ENCODE peak calls at places on chromosomes 13 and 19, in six cellular contexts. One of them, this sample, is unnamed.

GRCh38 chr19:23440207-23440606 is 44.9 kb upstream of the ZNF91 start:
- DNase-seq in nephron progenitor cell: no peak
- DNase-seq in upper lobe of left lung: no peak
- DNase-seq in cardiac muscle cell: no peak
- DNase-seq in fibroblast of lung: no peak
- DNase-seq in psoas muscle: no peak
- DNase-seq in this sample: no peak

GRCh38 chr13:101474419-101474957 is 22.0 kb downstream of the ITGBL1 start:
- DNase-seq in upper lobe of left lung: no peak
- DNase-seq in psoas muscle: no peak
- DNase-seq in cardiac muscle cell: peak
- DNase-seq in nephron progenitor cell: peak
- DNase-seq in fibroblast of lung: peak
- DNase-seq in this sample: no peak

GRCh38 chr19:6227941-6228325 is 51.8 kb downstream of the MLLT1 start:
- DNase-seq in upper lobe of left lung: no peak
- DNase-seq in psoas muscle: peak
- DNase-seq in nephron progenitor cell: no peak
- DNase-seq in fibroblast of lung: no peak
- DNase-seq in cardiac muscle cell: no peak
- DNase-seq in this sample: no peak

GRCh38 chr13:104289400-104289799 is 1223.2 kb upstream of the SLC10A2 start:
- DNase-seq in psoas muscle: no peak
- DNase-seq in fibroblast of lung: peak
- DNase-seq in nephron progenitor cell: no peak
- DNase-seq in cardiac muscle cell: no peak
- DNase-seq in upper lobe of left lung: no peak
- DNase-seq in this sample: no peak

GRCh38 chr13:21033866-21034601 is 27.4 kb downstream of the LATS2 start:
- DNase-seq in upper lobe of left lung: no peak
- DNase-seq in cardiac muscle cell: peak
- DNase-seq in psoas muscle: no peak
- DNase-seq in fibroblast of lung: peak
- DNase-seq in nephron progenitor cell: no peak
- DNase-seq in this sample: no peak

GRCh38 chr19:2984196-2984490 is 6.8 kb downstream of the TLE6 start:
- DNase-seq in cardiac muscle cell: no peak
- DNase-seq in upper lobe of left lung: no peak
- DNase-seq in psoas muscle: no peak
- DNase-seq in fibroblast of lung: no peak
- DNase-seq in nephron progenitor cell: peak
- DNase-seq in this sample: peak

GRCh38 chr19:17183271-17183757 is 31.8 kb upstream of the USE1 start:
- DNase-seq in nephron progenitor cell: no peak
- DNase-seq in cardiac muscle cell: no peak
- DNase-seq in psoas muscle: no peak
- DNase-seq in upper lobe of left lung: no peak
- DNase-seq in fibroblast of lung: no peak
- DNase-seq in this sample: no peak

GRCh38 chr19:56477429-56478338 is 539 bp upstream of the ZNF667 start:
- DNase-seq in fibroblast of lung: peak
- DNase-seq in psoas muscle: peak
- DNase-seq in upper lobe of left lung: peak
- DNase-seq in nephron progenitor cell: no peak
- DNase-seq in cardiac muscle cell: peak
- DNase-seq in this sample: peak

GRCh38 chr13:41178040-41178439 is 16.3 kb downstream of the KBTBD7 start:
- DNase-seq in nephron progenitor cell: no peak
- DNase-seq in fibroblast of lung: peak
- DNase-seq in upper lobe of left lung: no peak
- DNase-seq in psoas muscle: no peak
- DNase-seq in cardiac muscle cell: peak
- DNase-seq in this sample: no peak

GRCh38 chr13:75661443-75661842 is 25.3 kb downstream of the LMO7 start:
- DNase-seq in psoas muscle: no peak
- DNase-seq in cardiac muscle cell: no peak
- DNase-seq in upper lobe of left lung: no peak
- DNase-seq in nephron progenitor cell: no peak
- DNase-seq in fibroblast of lung: no peak
- DNase-seq in this sample: no peak

GRCh38 chr19:4803736-4804695 is 12.5 kb downstream of the FEM1A start:
- DNase-seq in nephron progenitor cell: peak
- DNase-seq in fibroblast of lung: peak
- DNase-seq in psoas muscle: peak
- DNase-seq in upper lobe of left lung: peak
- DNase-seq in cardiac muscle cell: peak
- DNase-seq in this sample: peak

GRCh38 chr13:42355841-42356575 is 84.1 kb downstream of the AKAP11 start:
- DNase-seq in nephron progenitor cell: no peak
- DNase-seq in psoas muscle: no peak
- DNase-seq in fibroblast of lung: no peak
- DNase-seq in cardiac muscle cell: no peak
- DNase-seq in upper lobe of left lung: no peak
- DNase-seq in this sample: no peak

GRCh38 chr13:95185851-95186250 is 115.4 kb downstream of the ABCC4 start:
- DNase-seq in cardiac muscle cell: peak
- DNase-seq in psoas muscle: no peak
- DNase-seq in nephron progenitor cell: no peak
- DNase-seq in upper lobe of left lung: no peak
- DNase-seq in fibroblast of lung: no peak
- DNase-seq in this sample: no peak

GRCh38 chr19:3646336-3647092 is 19.9 kb upstream of the CACTIN start:
- DNase-seq in fibroblast of lung: no peak
- DNase-seq in nephron progenitor cell: no peak
- DNase-seq in cardiac muscle cell: no peak
- DNase-seq in psoas muscle: no peak
- DNase-seq in upper lobe of left lung: peak
- DNase-seq in this sample: no peak

GRCh38 chr19:41698746-41699230 is 9.6 kb upstream of the CEACAM5 start:
- DNase-seq in upper lobe of left lung: no peak
- DNase-seq in cardiac muscle cell: no peak
- DNase-seq in fibroblast of lung: no peak
- DNase-seq in nephron progenitor cell: no peak
- DNase-seq in psoas muscle: no peak
- DNase-seq in this sample: peak

GRCh38 chr13:40161008-40161694 is 505.3 kb downstream of the FOXO1 start:
- DNase-seq in nephron progenitor cell: no peak
- DNase-seq in upper lobe of left lung: no peak
- DNase-seq in fibroblast of lung: no peak
- DNase-seq in cardiac muscle cell: no peak
- DNase-seq in psoas muscle: no peak
- DNase-seq in this sample: no peak

GRCh38 chr19:42203700-42204099 is 13.8 kb downstream of the DEDD2 start:
- DNase-seq in upper lobe of left lung: no peak
- DNase-seq in psoas muscle: no peak
- DNase-seq in nephron progenitor cell: peak
- DNase-seq in fibroblast of lung: no peak
- DNase-seq in cardiac muscle cell: no peak
- DNase-seq in this sample: no peak

GRCh38 chr13:42215578-42216421 is 56.2 kb upstream of the AKAP11 start:
- DNase-seq in upper lobe of left lung: no peak
- DNase-seq in fibroblast of lung: peak
- DNase-seq in nephron progenitor cell: peak
- DNase-seq in psoas muscle: no peak
- DNase-seq in cardiac muscle cell: peak
- DNase-seq in this sample: peak

GRCh38 chr19:9741476-9742171 is 26.9 kb downstream of the ZNF846 start:
- DNase-seq in upper lobe of left lung: no peak
- DNase-seq in fibroblast of lung: no peak
- DNase-seq in psoas muscle: no peak
- DNase-seq in nephron progenitor cell: no peak
- DNase-seq in cardiac muscle cell: no peak
- DNase-seq in this sample: no peak

GRCh38 chr19:50178859-50179537 is 15.9 kb upstream of the IZUMO2 start:
- DNase-seq in cardiac muscle cell: no peak
- DNase-seq in fibroblast of lung: no peak
- DNase-seq in nephron progenitor cell: no peak
- DNase-seq in upper lobe of left lung: no peak
- DNase-seq in psoas muscle: no peak
- DNase-seq in this sample: no peak

GRCh38 chr19:39671739-39672363 is 16.1 kb downstream of the LGALS16 start:
- DNase-seq in cardiac muscle cell: peak
- DNase-seq in nephron progenitor cell: peak
- DNase-seq in fibroblast of lung: peak
- DNase-seq in psoas muscle: no peak
- DNase-seq in upper lobe of left lung: no peak
- DNase-seq in this sample: peak

GRCh38 chr13:66657165-66657895 is 572.8 kb downstream of the PCDH9 start:
- DNase-seq in cardiac muscle cell: peak
- DNase-seq in nephron progenitor cell: no peak
- DNase-seq in upper lobe of left lung: no peak
- DNase-seq in fibroblast of lung: peak
- DNase-seq in psoas muscle: peak
- DNase-seq in this sample: no peak

DNA sequence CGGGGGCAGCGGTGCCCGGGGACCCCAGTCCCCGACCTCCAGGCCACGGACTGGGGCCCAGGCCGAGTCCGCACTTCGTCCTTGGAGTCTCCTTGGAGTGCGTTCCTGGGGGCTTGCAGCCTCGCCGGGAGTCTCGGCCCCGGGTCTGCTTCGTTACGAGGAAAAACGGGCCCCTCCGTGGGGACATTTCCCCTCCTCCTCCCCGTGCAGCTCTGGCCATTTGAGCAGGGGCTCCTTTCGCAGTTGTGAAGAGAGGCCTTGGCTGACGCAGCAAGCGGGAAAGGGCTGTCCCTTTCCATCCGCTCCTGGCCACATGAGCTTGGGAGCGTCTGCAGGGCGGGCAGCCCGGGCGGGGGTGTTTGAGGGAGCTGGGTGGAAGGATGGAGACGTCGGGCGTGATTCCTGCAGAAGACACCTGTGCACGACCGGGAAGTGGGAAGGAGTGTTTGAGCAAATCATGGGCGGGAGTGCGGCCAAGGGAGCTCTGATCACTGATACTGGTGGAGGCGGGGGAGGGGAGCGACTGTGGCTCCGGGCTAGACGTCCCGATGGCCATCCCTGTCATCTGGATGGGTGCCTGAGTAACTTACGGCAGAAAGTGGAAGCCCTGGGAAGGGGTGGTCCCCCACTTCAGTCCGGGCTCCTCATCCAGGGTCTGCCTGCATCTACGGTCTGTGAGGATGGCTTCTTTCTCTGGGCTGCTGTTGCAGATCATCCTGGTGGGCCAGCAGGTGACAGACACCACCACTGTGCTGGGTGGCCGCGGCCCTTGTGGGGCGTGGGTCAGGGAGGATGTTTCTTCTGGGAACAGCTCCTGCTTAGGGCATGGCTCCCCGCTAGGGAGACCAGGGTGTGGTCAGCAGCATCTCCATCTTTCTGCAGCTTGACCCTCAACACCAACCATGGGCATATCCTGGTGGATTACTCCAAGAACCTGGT is 736 bp downstream of the GPI start:
- DNase-seq in cardiac muscle cell: peak
- DNase-seq in nephron progenitor cell: peak
- DNase-seq in upper lobe of left lung: peak
- DNase-seq in psoas muscle: peak
- DNase-seq in fibroblast of lung: peak
- DNase-seq in this sample: no peak
- TF ChIP-seq CTCF in cardiac muscle cell: no peak
- TF ChIP-seq CTCF in nephron progenitor cell: no peak
- TF ChIP-seq CTCF in upper lobe of left lung: no peak
- TF ChIP-seq CTCF in psoas muscle: no peak
- TF ChIP-seq CTCF in fibroblast of lung: no peak
- TF ChIP-seq CTCF in this sample: no peak

DNA sequence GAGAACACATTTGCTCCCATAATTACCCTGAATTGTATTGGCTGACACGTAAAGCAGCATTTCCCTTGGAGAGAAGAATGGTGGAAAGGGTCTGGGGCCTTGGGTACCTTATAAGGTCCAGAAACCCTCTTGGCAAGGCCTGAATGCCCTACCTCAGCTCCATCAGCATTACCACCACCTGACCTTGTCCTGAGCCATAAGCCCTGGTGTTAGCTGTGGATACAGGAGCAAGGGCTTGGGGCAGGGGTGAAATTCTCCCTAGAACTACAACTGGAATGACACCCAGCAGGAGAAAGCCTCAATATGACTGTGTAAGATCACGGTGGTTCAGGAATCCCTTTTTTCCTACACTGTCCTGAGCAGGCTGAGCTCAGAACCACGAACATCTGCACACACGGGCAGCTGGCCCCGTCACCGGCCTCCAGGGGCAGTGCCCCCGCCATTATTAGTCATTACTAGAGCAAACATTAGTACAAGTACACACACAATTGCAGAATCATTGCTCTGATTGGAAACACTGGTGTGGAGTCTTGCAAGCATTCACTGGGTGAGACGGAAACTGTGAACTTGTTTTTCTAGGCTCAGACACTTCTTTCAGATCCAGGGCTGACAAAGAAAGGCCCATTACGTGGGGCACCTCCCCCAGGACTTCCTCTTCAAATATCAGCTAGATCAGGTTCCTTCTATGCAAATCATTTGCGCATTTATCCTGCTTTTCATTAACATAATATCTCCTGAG is 26.7 kb upstream of the MTIF3 start:
- DNase-seq in upper lobe of left lung: peak
- DNase-seq in cardiac muscle cell: peak
- DNase-seq in nephron progenitor cell: no peak
- DNase-seq in fibroblast of lung: peak
- DNase-seq in psoas muscle: no peak
- DNase-seq in this sample: peak
- TF ChIP-seq CTCF in upper lobe of left lung: no peak
- TF ChIP-seq CTCF in cardiac muscle cell: no peak
- TF ChIP-seq CTCF in nephron progenitor cell: no peak
- TF ChIP-seq CTCF in fibroblast of lung: no peak
- TF ChIP-seq CTCF in psoas muscle: no peak
- TF ChIP-seq CTCF in this sample: no peak

DNA sequence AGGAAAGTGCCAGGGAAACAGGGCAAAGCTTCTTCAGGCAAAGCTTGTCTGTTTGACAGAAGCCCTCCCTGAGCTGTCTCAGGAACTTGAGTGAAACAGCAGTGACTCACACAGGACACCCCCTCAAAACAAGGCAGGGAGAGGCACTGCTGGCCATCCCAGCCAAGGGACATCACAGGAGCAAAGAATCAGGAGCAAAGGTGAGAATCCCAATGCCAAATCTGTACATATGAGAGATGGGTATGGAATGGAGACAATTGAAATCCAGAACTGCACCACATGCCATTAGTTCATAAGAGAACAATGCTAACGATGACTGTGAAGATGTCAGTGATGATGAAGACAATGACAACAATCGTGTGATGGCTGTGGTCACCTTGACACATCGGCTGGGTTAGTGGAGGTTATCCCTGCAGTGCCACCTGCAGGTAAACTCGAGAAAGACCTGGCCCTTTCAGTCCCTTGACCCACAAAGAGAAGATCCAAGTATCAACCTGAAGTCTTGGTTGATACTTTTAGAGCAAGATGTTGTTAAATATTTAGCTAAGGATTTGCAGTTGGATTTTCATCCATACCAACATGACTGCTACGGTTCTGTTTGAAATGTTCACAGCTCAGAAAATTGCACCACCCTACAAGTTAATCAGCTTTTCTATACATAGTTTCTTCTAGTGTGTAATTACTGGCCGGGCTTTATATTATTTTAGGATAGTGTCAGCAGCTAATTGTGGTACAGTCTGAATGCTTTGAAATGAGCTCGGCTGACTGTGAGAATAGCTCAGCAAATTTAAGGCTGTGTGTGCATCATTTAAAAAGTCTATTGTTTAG is 42.0 kb upstream of the IPO5 start:
- DNase-seq in fibroblast of lung: peak
- DNase-seq in nephron progenitor cell: no peak
- DNase-seq in upper lobe of left lung: no peak
- DNase-seq in psoas muscle: no peak
- DNase-seq in cardiac muscle cell: peak
- DNase-seq in this sample: peak
- TF ChIP-seq CTCF in fibroblast of lung: no peak
- TF ChIP-seq CTCF in nephron progenitor cell: peak
- TF ChIP-seq CTCF in upper lobe of left lung: no peak
- TF ChIP-seq CTCF in psoas muscle: peak
- TF ChIP-seq CTCF in cardiac muscle cell: peak
- TF ChIP-seq CTCF in this sample: peak

GRCh38 chr13:111505175-111505777 is 184.8 kb downstream of the TEX29 start:
- DNase-seq in fibroblast of lung: no peak
- DNase-seq in psoas muscle: no peak
- DNase-seq in cardiac muscle cell: no peak
- DNase-seq in nephron progenitor cell: peak
- DNase-seq in upper lobe of left lung: no peak
- DNase-seq in this sample: no peak
- TF ChIP-seq CTCF in fibroblast of lung: no peak
- TF ChIP-seq CTCF in psoas muscle: peak
- TF ChIP-seq CTCF in cardiac muscle cell: no peak
- TF ChIP-seq CTCF in nephron progenitor cell: peak
- TF ChIP-seq CTCF in upper lobe of left lung: no peak
- TF ChIP-seq CTCF in this sample: peak